ENCODE peak calls at places on chromosomes 3 and 15, in five cellular contexts. L is activated CD4-positive, alpha-beta T cell treated with anti-CD3 and anti-CD28 coated beads, Interleukin-2, amount 50 U/mL, for 1 hour; I is EL; S is mesothelial cell of epicardium; W is HTR-8/SVneo. G is an unnamed sample.

GRCh38 chr15:69749797-69750196 is 297.2 kb downstream of the RPLP1 start:
- DNase-seq in L (no peak), I (no peak), S (no peak), W (no peak), G (no peak)

GRCh38 chr15:24955549-24955929 is 752 bp downstream of the SNRPN start:
- DNase-seq in L (peak; percentile 9), I (no peak), S (no peak), W (no peak), G (no peak)

GRCh38 chr15:36666228-36666627 is 86.8 kb downstream of the CDIN1 start:
- DNase-seq in L (no peak), I (no peak), S (no peak), W (no peak), G (no peak)

GRCh38 chr15:99442268-99442897 is 123.4 kb upstream of the MEF2A start:
- DNase-seq in L (no peak), I (peak; percentile 87), S (no peak), W (peak; percentile 72), G (no peak)

GRCh38 chr3:62414786-62415185 is 41.4 kb upstream of the FEZF2 start:
- DNase-seq in L (no peak), I (no peak), S (no peak), W (no peak), G (no peak)

GRCh38 chr3:72120039-72120438 is 335.1 kb upstream of the PROK2 start:
- DNase-seq in L (no peak), I (no peak), S (no peak), W (no peak), G (no peak)

GRCh38 chr3:158722108-158722507 is 10.1 kb downstream of the RARRES1 start:
- DNase-seq in L (no peak), I (no peak), S (no peak), W (no peak), G (no peak)

GRCh38 chr15:90160781-90161727 is 40.1 kb upstream of the SEMA4B start:
- DNase-seq in L (no peak), I (no peak), S (no peak), W (no peak), G (no peak)

GRCh38 chr3:76199382-76199781 is 414.0 kb upstream of the ZNF717 start:
- DNase-seq in L (no peak), I (no peak), S (no peak), W (no peak), G (no peak)

GRCh38 chr3:15064299-15064834 is 748 bp downstream of the MRPS25 start:
- DNase-seq in L (no peak), I (peak; percentile 41), S (no peak), W (no peak), G (no peak)

GRCh38 chr15:69537085-69537484 is 84.5 kb downstream of the RPLP1 start:
- DNase-seq in L (no peak), I (no peak), S (no peak), W (no peak), G (no peak)

GRCh38 chr3:49805367-49805782 is 2.3 kb downstream of the INKA1 start:
- DNase-seq in L (no peak), I (peak; percentile 34), S (no peak), W (no peak), G (no peak)

G was measured in NCI-H1930.